ENCODE peak calls at places on chromosomes 3 and 15, in five cellular contexts. P is stomach, Q is activated B cell treated with CpG ODN at 0.5 μM for 24 hours, K is GM12878, A is WERI-Rb-1. M is an unnamed sample.

GRCh38 chr3:167228135-167228534 is 152.0 kb downstream of the ZBBX start:
- DNase-seq in A (no peak), P (no peak), K (no peak), Q (no peak), M (no peak)

GRCh38 chr3:139113231-139113749 is 68.6 kb upstream of the PRR23C start:
- DNase-seq in Q (no peak), P (no peak), K (no peak), A (peak; percentile 39), M (no peak)

GRCh38 chr3:193796089-193796488 is 203.1 kb downstream of the OPA1 start:
- DNase-seq in Q (no peak), A (no peak), K (no peak), P (no peak), M (no peak)

GRCh38 chr3:165444745-165445144 is 248.6 kb upstream of the SLITRK3 start:
- DNase-seq in Q (no peak), A (no peak), K (no peak), P (no peak), M (no peak)

GRCh38 chr3:46368569-46368968 is 2.2 kb upstream of the CCR5 start:
- DNase-seq in K (peak; percentile 70), Q (peak; percentile 33), A (no peak), P (peak; percentile 51), M (peak; percentile 10)

GRCh38 chr15:84702961-84703482 is 12.9 kb downstream of the SEC11A start:
- DNase-seq in K (no peak), A (no peak), P (peak; percentile 36), Q (no peak), M (no peak)

GRCh38 chr15:38671675-38672141 is 107.1 kb upstream of the RASGRP1 start:
- DNase-seq in P (no peak), Q (peak; percentile 22), K (peak; percentile 91), A (no peak), M (no peak)

GRCh38 chr3:140420621-140421357 is 257.1 kb upstream of the TRIM42 start:
- DNase-seq in P (no peak), K (no peak), A (no peak), Q (no peak), M (no peak)

GRCh38 chr3:119145500-119146167 is at the start of gene TEX55:
- DNase-seq in Q (no peak), K (no peak), P (no peak), A (peak; percentile 43), M (no peak)

GRCh38 chr3:11953350-11953749 is 50.8 kb upstream of the SYN2 start:
- DNase-seq in A (no peak), Q (no peak), K (no peak), P (no peak), M (no peak)

GRCh38 chr15:56617628-56618027 is 115.7 kb downstream of the ZNF280D start:
- DNase-seq in Q (no peak), A (no peak), P (no peak), K (no peak), M (no peak)

GRCh38 chr3:63355809-63356208 is 77.7 kb downstream of the SYNPR start:
- DNase-seq in Q (no peak), A (no peak), P (no peak), K (no peak), M (no peak)

GRCh38 chr3:186268616-186269448 is 93.2 kb downstream of the DGKG start:
- DNase-seq in A (peak; percentile 21), P (no peak), Q (no peak), K (no peak), M (no peak)
- TF ChIP-seq CTCF in A (peak; percentile 39), P (no peak), Q (no peak), K (peak; percentile 27), M (no peak)

DNA sequence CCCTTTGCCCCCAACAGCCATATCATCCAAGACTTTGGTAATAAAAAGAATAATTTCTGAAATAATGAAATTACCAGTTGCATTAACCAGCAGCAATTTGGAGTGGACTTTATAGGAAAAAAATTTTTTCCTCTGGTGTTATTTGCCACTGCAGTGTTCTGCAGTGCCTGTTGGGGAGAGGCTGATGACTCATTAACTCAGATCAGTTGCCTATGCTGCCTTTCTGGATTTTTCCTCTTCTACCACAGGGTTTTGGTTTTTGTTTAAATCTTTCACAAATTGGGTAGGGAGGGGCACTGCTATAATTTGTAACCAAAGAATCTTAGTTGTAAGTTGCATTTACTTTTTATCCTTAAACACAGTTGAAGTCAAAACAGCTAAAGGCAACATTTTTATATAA is 22.7 kb downstream of the ATP6V1A start:
- DNase-seq in P (no peak), A (no peak), K (no peak), Q (no peak), M (no peak)
- TF ChIP-seq CTCF in P (no peak), A (no peak), K (no peak), Q (no peak), M (no peak)

DNA sequence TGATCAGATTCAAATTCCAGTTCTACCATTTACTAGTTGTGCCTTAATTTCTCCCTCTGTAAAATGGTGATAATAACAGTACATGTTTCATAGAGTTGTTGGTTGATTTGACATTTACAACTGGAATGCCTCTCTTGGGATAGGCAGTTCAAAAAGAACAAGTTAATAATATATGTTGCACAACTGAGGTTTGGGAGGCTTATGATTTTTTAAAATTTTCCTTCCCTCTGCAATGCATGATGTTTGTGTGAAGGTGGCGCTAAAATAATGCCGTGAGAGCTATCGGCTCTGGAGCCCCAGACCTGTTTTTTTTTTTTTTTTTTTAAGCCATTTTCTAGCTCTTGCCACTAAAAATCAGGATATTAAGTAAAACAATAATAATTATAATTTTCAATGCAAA is 18.6 kb downstream of the DNAJB11 start:
- DNase-seq in P (no peak), Q (no peak), K (no peak), A (no peak), M (no peak)
- TF ChIP-seq CTCF in P (no peak), Q (no peak), K (no peak), A (peak; percentile 15), M (peak; percentile 20)

GRCh38 chr3:192514754-192515660 is 212.3 kb downstream of the FGF12 start:
- DNase-seq in Q (peak; percentile 17), K (no peak), P (peak; percentile 31), A (peak; percentile 85), M (peak; percentile 80)

GRCh38 chr3:192515661-192516040 is 211.7 kb downstream of the FGF12 start:
- DNase-seq in P (no peak), A (no peak), K (no peak), Q (no peak), M (no peak)

GRCh38 chr3:192516850-192517249 is 210.5 kb downstream of the FGF12 start:
- DNase-seq in A (no peak), P (no peak), K (no peak), Q (no peak), M (no peak)

DNA sequence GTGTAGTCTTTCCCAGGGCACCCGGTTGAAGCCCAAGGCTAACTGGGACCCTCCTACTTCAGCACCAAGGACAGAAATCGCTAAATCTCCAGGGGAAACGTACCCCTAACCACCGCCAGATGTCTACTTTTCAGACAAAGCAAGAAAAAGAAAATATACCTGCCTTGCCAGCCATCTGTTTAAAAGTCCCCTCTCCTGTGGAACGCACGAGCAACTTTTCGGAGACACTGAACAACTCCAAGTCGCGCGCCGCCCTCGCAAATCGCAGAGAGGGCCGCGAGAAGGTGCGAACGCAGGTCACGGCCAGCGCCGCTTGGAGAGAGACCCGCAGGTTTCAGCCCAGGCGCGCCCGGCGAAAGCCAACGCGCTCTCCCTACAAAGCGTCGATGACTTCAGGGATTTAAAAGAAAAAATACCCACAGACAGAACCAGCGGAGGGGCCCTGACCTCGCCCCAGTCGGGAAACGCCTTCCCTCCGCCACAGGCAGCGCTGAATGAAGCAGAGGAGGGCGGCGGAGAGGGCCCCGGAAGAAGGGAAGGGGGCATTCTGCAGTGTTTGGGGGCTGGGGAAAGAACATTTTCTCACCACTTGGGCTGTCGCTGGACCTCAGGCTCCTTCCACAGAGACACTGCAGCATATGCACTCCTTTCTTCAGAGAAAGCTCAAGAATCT is 213.1 kb downstream of the FGF12 start:
- DNase-seq in K (no peak), P (no peak), Q (no peak), A (peak; percentile 29), M (peak; percentile 72)
- TF ChIP-seq CTCF in K (no peak), P (no peak), Q (no peak), A (no peak), M (peak; percentile 22)

GRCh38 chr3:178486903-178487302 is 49.3 kb upstream of the KCNMB2 start:
- DNase-seq in K (no peak), A (no peak), Q (no peak), P (no peak), M (no peak)

GRCh38 chr3:178485756-178486155 is 50.5 kb upstream of the KCNMB2 start:
- DNase-seq in P (no peak), Q (no peak), A (no peak), K (no peak), M (no peak)

GRCh38 chr3:178480795-178481194 is 55.4 kb upstream of the KCNMB2 start:
- DNase-seq in P (no peak), A (no peak), Q (no peak), K (peak; percentile 70), M (no peak)

GRCh38 chr3:178482981-178483380 is 53.3 kb upstream of the KCNMB2 start:
- DNase-seq in A (no peak), P (no peak), Q (no peak), K (no peak), M (no peak)

GRCh38 chr3:178483704-178484103 is 52.5 kb upstream of the KCNMB2 start:
- DNase-seq in P (no peak), Q (no peak), A (no peak), K (no peak), M (no peak)
- TF ChIP-seq CTCF in P (no peak), Q (no peak), A (no peak), K (no peak), M (no peak)

M was measured in nephron progenitor cell.